ENCODE peak calls at places on chromosomes 1 and 21, in six cellular contexts. One of them, this sample, is unnamed.
A peak's percentile ranks its signal among the peaks of the same experiment; 100 is the strongest.

GRCh38 chr1:205582046-205582445 is 49.8 kb downstream of the ELK4 start:
- DNase-seq in ovary: no peak
- DNase-seq in psoas muscle: no peak
- DNase-seq in A549: no peak
- DNase-seq in epithelial cell of proximal tubule: no peak
- DNase-seq in NCI-H2081: no peak
- DNase-seq in this sample: no peak

GRCh38 chr1:203311368-203312301 is 6.3 kb downstream of the BTG2 start:
- DNase-seq in ovary: no peak
- DNase-seq in psoas muscle: no peak
- DNase-seq in A549: no peak
- DNase-seq in epithelial cell of proximal tubule: no peak
- DNase-seq in NCI-H2081: no peak
- DNase-seq in this sample: no peak

GRCh38 chr21:33024278-33025103 is 1.2 kb upstream of the OLIG2 start:
- DNase-seq in ovary: no peak
- DNase-seq in psoas muscle: no peak
- DNase-seq in A549: no peak
- DNase-seq in epithelial cell of proximal tubule: no peak
- DNase-seq in NCI-H2081: no peak
- DNase-seq in this sample: no peak

GRCh38 chr1:154420961-154421924 is 16.1 kb downstream of the IL6R start:
- DNase-seq in ovary: no peak
- DNase-seq in psoas muscle: no peak
- DNase-seq in A549: no peak
- DNase-seq in epithelial cell of proximal tubule: no peak
- DNase-seq in NCI-H2081: no peak
- DNase-seq in this sample: no peak

GRCh38 chr1:155740995-155741394 is 52.1 kb downstream of the DAP3 start:
- DNase-seq in ovary: no peak
- DNase-seq in psoas muscle: no peak
- DNase-seq in A549: no peak
- DNase-seq in epithelial cell of proximal tubule: no peak
- DNase-seq in NCI-H2081: no peak
- DNase-seq in this sample: no peak

GRCh38 chr1:213154056-213154677 is 103.1 kb downstream of the RPS6KC1 start:
- DNase-seq in ovary: no peak
- DNase-seq in psoas muscle: no peak
- DNase-seq in A549: no peak
- DNase-seq in epithelial cell of proximal tubule: no peak
- DNase-seq in NCI-H2081: no peak
- DNase-seq in this sample: no peak

GRCh38 chr1:225691377-225691776 is 38.5 kb upstream of the ENAH start:
- DNase-seq in ovary: no peak
- DNase-seq in psoas muscle: no peak
- DNase-seq in A549: no peak
- DNase-seq in epithelial cell of proximal tubule: no peak
- DNase-seq in NCI-H2081: no peak
- DNase-seq in this sample: no peak

GRCh38 chr1:66764994-66765578 is 12.8 kb downstream of the DYNLT5 start:
- DNase-seq in ovary: peak; percentile 47
- DNase-seq in psoas muscle: no peak
- DNase-seq in A549: peak; percentile 14
- DNase-seq in epithelial cell of proximal tubule: no peak
- DNase-seq in NCI-H2081: peak; percentile 42
- DNase-seq in this sample: no peak

GRCh38 chr1:78619803-78620579 is at the start of gene IFI44L:
- DNase-seq in ovary: peak; percentile 56
- DNase-seq in psoas muscle: peak; percentile 23
- DNase-seq in A549: no peak
- DNase-seq in epithelial cell of proximal tubule: no peak
- DNase-seq in NCI-H2081: no peak
- DNase-seq in this sample: peak; percentile 77

GRCh38 chr1:115648717-115649691 is 7.2 kb downstream of the VANGL1 start:
- DNase-seq in ovary: no peak
- DNase-seq in psoas muscle: no peak
- DNase-seq in A549: no peak
- DNase-seq in epithelial cell of proximal tubule: no peak
- DNase-seq in NCI-H2081: no peak
- DNase-seq in this sample: peak; percentile 70

GRCh38 chr1:26317612-26318337 is at the start of gene CD52:
- DNase-seq in ovary: no peak
- DNase-seq in psoas muscle: no peak
- DNase-seq in A549: no peak
- DNase-seq in epithelial cell of proximal tubule: no peak
- DNase-seq in NCI-H2081: no peak
- DNase-seq in this sample: peak; percentile 63

GRCh38 chr1:211548321-211549091 is 30.5 kb downstream of the SLC30A1 start:
- DNase-seq in ovary: no peak
- DNase-seq in psoas muscle: no peak
- DNase-seq in A549: no peak
- DNase-seq in epithelial cell of proximal tubule: no peak
- DNase-seq in NCI-H2081: no peak
- DNase-seq in this sample: no peak

GRCh38 chr1:14738235-14738634 is 139.8 kb downstream of the KAZN start:
- DNase-seq in ovary: no peak
- DNase-seq in psoas muscle: no peak
- DNase-seq in A549: no peak
- DNase-seq in epithelial cell of proximal tubule: no peak
- DNase-seq in NCI-H2081: peak; percentile 27
- DNase-seq in this sample: no peak

GRCh38 chr1:20194224-20194623 is 7.9 kb upstream of the PLA2G2C start:
- DNase-seq in ovary: no peak
- DNase-seq in psoas muscle: no peak
- DNase-seq in A549: no peak
- DNase-seq in epithelial cell of proximal tubule: no peak
- DNase-seq in NCI-H2081: no peak
- DNase-seq in this sample: no peak

GRCh38 chr1:197199923-197200467 is 53.5 kb upstream of the ASPM start:
- DNase-seq in ovary: no peak
- DNase-seq in psoas muscle: no peak
- DNase-seq in A549: no peak
- DNase-seq in epithelial cell of proximal tubule: no peak
- DNase-seq in NCI-H2081: no peak
- DNase-seq in this sample: no peak

GRCh38 chr1:101820080-101820479 is 176.6 kb downstream of the OLFM3 start:
- DNase-seq in ovary: no peak
- DNase-seq in psoas muscle: no peak
- DNase-seq in A549: no peak
- DNase-seq in epithelial cell of proximal tubule: peak; percentile 6
- DNase-seq in NCI-H2081: peak; percentile 16
- DNase-seq in this sample: no peak

GRCh38 chr1:105795741-105796140 is 1260.7 kb upstream of the PRMT6 start:
- DNase-seq in ovary: no peak
- DNase-seq in psoas muscle: no peak
- DNase-seq in A549: no peak
- DNase-seq in epithelial cell of proximal tubule: no peak
- DNase-seq in NCI-H2081: no peak
- DNase-seq in this sample: no peak

GRCh38 chr1:234091065-234091401 is 186.6 kb downstream of the SLC35F3 start:
- DNase-seq in ovary: no peak
- DNase-seq in psoas muscle: no peak
- DNase-seq in A549: no peak
- DNase-seq in epithelial cell of proximal tubule: no peak
- DNase-seq in NCI-H2081: no peak
- DNase-seq in this sample: no peak

GRCh38 chr1:101185421-101185820 is 51.4 kb upstream of the S1PR1 start:
- DNase-seq in ovary: no peak
- DNase-seq in psoas muscle: no peak
- DNase-seq in A549: no peak
- DNase-seq in epithelial cell of proximal tubule: no peak
- DNase-seq in NCI-H2081: no peak
- DNase-seq in this sample: no peak